ENCODE peak calls at places on chromosomes 16 and 17, in four cellular contexts. U, L, S and P are unnamed samples.

GRCh38 chr16:22296225-22297113 is 740 bp upstream of the POLR3E start:
- DNase-seq in U (no peak), L (no peak), S (no peak), P (no peak)

GRCh38 chr17:42522263-42522790 is 13.7 kb upstream of the NAGLU start:
- DNase-seq in U (no peak), L (no peak), S (no peak), P (peak; percentile 16)

GRCh38 chr17:38980455-38981217 is 13.4 kb upstream of the FBXO47 start:
- DNase-seq in U (peak; percentile 15), L (no peak), S (no peak), P (no peak)

GRCh38 chr16:15976225-15976812 is 26.9 kb downstream of the ABCC1 start:
- DNase-seq in U (no peak), L (no peak), S (no peak), P (no peak)

GRCh38 chr17:14311979-14312378 is 11.1 kb downstream of the HS3ST3B1 start:
- DNase-seq in U (no peak), L (no peak), S (no peak), P (no peak)

GRCh38 chr16:80803341-80804060 is 897 bp downstream of the CDYL2 start:
- DNase-seq in U (no peak), L (no peak), S (peak; percentile 34), P (peak; percentile 29)

GRCh38 chr17:70321388-70321787 is 152.1 kb downstream of the KCNJ2 start:
- DNase-seq in U (no peak), L (no peak), S (no peak), P (no peak)

GRCh38 chr16:66578596-66579531 is at the start of gene CMTM2:
- DNase-seq in U (no peak), L (no peak), S (no peak), P (no peak)

GRCh38 chr17:42536372-42537155 is 523 bp downstream of the NAGLU start:
- DNase-seq in U (peak; percentile 69), L (peak; percentile 92), S (peak; percentile 87), P (peak; percentile 88)

GRCh38 chr16:77468831-77469230 is 34.0 kb upstream of the ADAMTS18 start:
- DNase-seq in U (no peak), L (no peak), S (no peak), P (no peak)

GRCh38 chr17:1608676-1609075 is 20.0 kb downstream of the SLC43A2 start:
- DNase-seq in U (no peak), L (no peak), S (no peak), P (no peak)

GRCh38 chr16:88803264-88803987 is at the start of gene CDT1:
- DNase-seq in U (peak; percentile 58), L (peak; percentile 71), S (peak; percentile 86), P (peak; percentile 79)

GRCh38 chr17:78672880-78673371 is 95.7 kb upstream of the DNAH17 start:
- DNase-seq in U (peak; percentile 24), L (no peak), S (no peak), P (no peak)

GRCh38 chr16:59878479-59878878 is 1144.4 kb upstream of the GOT2 start:
- DNase-seq in U (peak; percentile 49), L (peak; percentile 13), S (no peak), P (no peak)

GRCh38 chr16:10827691-10828341 is 9.2 kb upstream of the TVP23A start:
- DNase-seq in U (peak; percentile 52), L (peak; percentile 79), S (peak; percentile 86), P (peak; percentile 86)

GRCh38 chr16:86041205-86041604 is 142.2 kb downstream of the IRF8 start:
- DNase-seq in U (no peak), L (no peak), S (peak; percentile 1), P (no peak)

GRCh38 chr17:64388961-64389565 is 1.6 kb downstream of the PECAM1 start:
- DNase-seq in U (no peak), L (no peak), S (no peak), P (no peak)

GRCh38 chr17:16313159-16314090 is 39.8 kb downstream of the CENPV start:
- DNase-seq in U (peak; percentile 67), L (no peak), S (no peak), P (no peak)

GRCh38 chr16:20884240-20884556 is 16.0 kb downstream of the DCUN1D3 start:
- DNase-seq in U (peak; percentile 91), L (peak; percentile 85), S (no peak), P (no peak)

GRCh38 chr16:13081825-13082224 is 180.4 kb downstream of the SHISA9 start:
- DNase-seq in U (no peak), L (no peak), S (no peak), P (no peak)

GRCh38 chr16:75593825-75594820 is 27.9 kb downstream of the GABARAPL2 start:
- DNase-seq in U (peak; percentile 90), L (peak; percentile 73), S (no peak), P (no peak)

GRCh38 chr16:1732071-1732470 is 26.1 kb downstream of the MAPK8IP3 start:
- DNase-seq in U (no peak), L (no peak), S (no peak), P (no peak)

GRCh38 chr17:79988163-79988971 is 47.3 kb downstream of the TBC1D16 start:
- DNase-seq in U (peak; percentile 78), L (peak; percentile 83), S (peak; percentile 77), P (no peak)

GRCh38 chr16:68626557-68626956 is 18.6 kb upstream of the CDH3 start:
- DNase-seq in U (no peak), L (no peak), S (no peak), P (no peak)

GRCh38 chr17:2707721-2708584 is 3.6 kb downstream of the CLUH start:
- DNase-seq in U (no peak), L (peak; percentile 57), S (peak; percentile 67), P (peak; percentile 84)